ENCODE peak calls at places on chromosomes 6 and 20, in ten cellular contexts. W is right cardiac atrium, T is pancreas, K is endodermal cell, F is BJ, L is aorta, E is AG09309, B is epithelial cell of esophagus, M is heart right ventricle, S is Karpas-422. N is an unnamed sample.

GRCh38 chr20:61370841-61371303 is 118.8 kb downstream of the CDH4 start:
- DNase-seq in E (no peak), L (peak; percentile 69), W (no peak), B (no peak), F (no peak), K (no peak), T (no peak), M (no peak), S (no peak), N (no peak)

GRCh38 chr6:69907981-69908498 is 41.7 kb downstream of the COL19A1 start:
- DNase-seq in L (no peak), F (no peak), B (peak; percentile 36), W (no peak), S (no peak), E (no peak), K (no peak), T (no peak), M (no peak), N (no peak)

GRCh38 chr6:15800821-15801617 is 138.2 kb upstream of the DTNBP1 start:
- DNase-seq in W (no peak), S (no peak), L (no peak), K (no peak), E (no peak), F (no peak), B (peak; percentile 46), T (no peak), M (no peak), N (no peak)

GRCh38 chr6:111564482-111564945 is 41.2 kb downstream of the TRAF3IP2 start:
- DNase-seq in M (no peak), E (no peak), S (no peak), L (peak; percentile 85), W (peak; percentile 72), B (peak; percentile 64), K (peak; percentile 44), F (no peak), T (no peak), N (no peak)

GRCh38 chr6:96450082-96450759 is 71.4 kb upstream of the UFL1 start:
- DNase-seq in S (no peak), M (no peak), W (peak; percentile 38), L (no peak), F (no peak), K (no peak), E (no peak), B (peak; percentile 47), T (no peak), N (no peak)

GRCh38 chr20:8131598-8132014 is 460 bp upstream of the PLCB1 start:
- DNase-seq in K (no peak), L (no peak), T (no peak), E (no peak), F (no peak), W (no peak), S (no peak), M (no peak), B (no peak), N (no peak)

GRCh38 chr6:38040254-38040653 is 220.7 kb downstream of the ZFAND3 start:
- DNase-seq in M (no peak), F (no peak), L (no peak), E (no peak), S (no peak), B (no peak), T (no peak), W (no peak), K (no peak), N (no peak)

GRCh38 chr6:104955927-104956662 is 812 bp upstream of the LIN28B start:
- DNase-seq in W (no peak), F (no peak), L (no peak), E (no peak), M (no peak), T (no peak), K (peak; percentile 92), S (peak; percentile 62), B (no peak), N (no peak)

GRCh38 chr20:37914672-37915433 is 11.9 kb downstream of the VSTM2L start:
- DNase-seq in S (no peak), L (no peak), M (no peak), B (no peak), T (no peak), F (no peak), E (no peak), W (no peak), K (peak; percentile 92), N (no peak)

GRCh38 chr6:79466222-79466834 is 70.9 kb downstream of the LCA5 start:
- DNase-seq in M (no peak), B (peak; percentile 41), T (no peak), S (peak; percentile 69), F (no peak), L (no peak), K (no peak), W (no peak), E (no peak), N (no peak)

GRCh38 chr20:24675651-24676352 is 206.4 kb downstream of the SYNDIG1 start:
- DNase-seq in M (no peak), K (no peak), T (peak; percentile 29), F (no peak), B (no peak), L (peak; percentile 54), E (no peak), W (no peak), S (no peak), N (no peak)

GRCh38 chr6:122580731-122581130 is 29.5 kb upstream of the PKIB start:
- DNase-seq in L (no peak), B (peak; percentile 74), T (no peak), W (no peak), F (no peak), S (no peak), E (no peak), K (no peak), M (no peak), N (no peak)

GRCh38 chr6:166618866-166619761 is 7.9 kb downstream of the RPS6KA2 start:
- DNase-seq in T (no peak), W (no peak), E (peak; percentile 53), S (no peak), B (no peak), M (peak; percentile 2), K (peak; percentile 52), F (no peak), L (no peak), N (no peak)

GRCh38 chr6:78831492-78831891 is 35.9 kb upstream of the IRAK1BP1 start:
- DNase-seq in T (no peak), L (no peak), B (no peak), F (no peak), K (no peak), M (peak; percentile 7), W (no peak), E (no peak), S (no peak), N (no peak)

GRCh38 chr20:8144282-8145245 is 12.5 kb downstream of the PLCB1 start:
- DNase-seq in B (peak; percentile 8), K (peak; percentile 54), S (no peak), M (no peak), T (no peak), F (peak; percentile 53), W (peak; percentile 19), E (peak; percentile 57), L (no peak), N (no peak)

GRCh38 chr6:1313364-1313754 is 1.5 kb downstream of the FOXQ1 start:
- DNase-seq in F (no peak), M (no peak), K (no peak), B (peak; percentile 24), S (no peak), T (peak; percentile 67), L (no peak), W (no peak), E (no peak), N (no peak)
- H3K4me3 ChIP-seq in F (peak overlapping the region; percentile 53), M (no peak overlapping the region), K (no peak overlapping the region), B (peak overlapping the region; percentile 90), S (no peak overlapping the region), T (peak overlapping the region; percentile 48), L (no peak overlapping the region), W (no peak overlapping the region), E (peak overlapping the region; percentile 45), N (peak overlapping the region; percentile 75)

DNA sequence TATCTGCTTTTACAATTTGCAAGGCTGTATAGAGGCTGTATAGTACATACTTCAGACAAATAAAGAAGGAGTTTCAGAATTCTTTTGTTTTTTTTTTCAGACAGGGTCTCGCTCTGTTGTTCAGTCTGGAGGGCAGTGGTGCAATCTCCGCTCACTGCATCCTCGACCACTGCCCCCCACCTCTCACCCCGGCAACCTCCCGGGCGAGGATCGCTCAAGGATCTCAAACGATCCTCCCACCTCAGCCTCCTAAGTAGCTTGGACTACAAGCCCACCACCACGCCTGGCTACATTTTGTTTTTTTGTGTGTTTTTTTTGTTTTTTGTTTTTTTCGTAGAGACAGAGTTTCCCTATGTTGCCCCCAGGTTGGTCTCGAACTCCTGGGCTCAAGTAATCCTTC is 1.8 kb downstream of the FASTKD5 start:
- DNase-seq in L (peak; percentile 48), T (no peak), S (no peak), B (no peak), K (no peak), E (no peak), W (no peak), M (no peak), F (no peak), N (no peak)
- H3K4me3 ChIP-seq in L (no peak overlapping the region), T (no peak overlapping the region), S (peak overlapping the region; percentile 89), B (peak overlapping the region; percentile 90), K (peak overlapping the region; percentile 39), E (no peak overlapping the region), W (no peak overlapping the region), M (peak overlapping the region; percentile 90), F (no peak overlapping the region), N (peak overlapping the region; percentile 100)

DNA sequence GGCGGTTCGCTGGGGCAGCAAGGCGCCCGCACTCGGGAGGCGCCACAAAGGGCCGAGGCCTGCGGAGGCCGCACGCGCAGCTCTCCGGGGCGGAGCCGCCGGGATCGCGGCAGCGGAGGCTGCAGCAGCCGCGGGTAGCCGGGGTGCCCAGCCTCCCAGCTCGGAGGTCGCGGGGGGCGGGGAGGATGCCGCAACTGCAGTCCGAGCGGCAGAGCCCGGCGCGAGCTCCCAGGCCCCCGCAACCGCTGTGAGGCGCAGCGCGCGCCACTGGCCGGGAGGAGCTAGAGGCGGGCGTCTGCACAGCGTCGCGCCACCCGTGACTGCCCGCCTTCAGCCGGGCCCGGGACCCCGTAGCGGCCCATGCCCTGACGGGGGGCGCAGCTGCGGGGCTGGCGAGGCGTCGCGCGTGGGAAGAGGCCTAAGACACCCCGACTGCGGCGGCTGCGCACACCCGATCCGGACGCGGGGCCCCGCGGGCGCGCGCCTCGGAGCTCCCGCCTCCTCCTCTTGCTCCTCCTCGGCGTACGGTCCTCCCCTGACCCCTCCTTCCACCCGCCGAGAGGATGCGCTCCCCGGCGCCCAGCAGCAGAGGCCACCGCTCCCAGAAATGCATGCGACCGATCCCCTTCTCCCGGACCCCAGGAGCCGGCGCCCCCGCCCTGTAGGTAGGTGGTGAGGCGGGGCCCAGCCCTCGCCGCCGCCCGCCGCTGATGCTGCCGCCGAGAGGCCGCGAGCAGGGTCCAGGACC is at the start of gene NCOA7:
- DNase-seq in M (peak; percentile 86), S (peak; percentile 90), W (peak; percentile 85), B (peak; percentile 75), F (no peak), E (no peak), T (peak; percentile 87), K (peak; percentile 90), L (peak; percentile 92), N (peak; percentile 38)
- H3K4me3 ChIP-seq in M (peak within 1 kb of the TSS; percentile 84), S (peak within 1 kb of the TSS; percentile 91), W (peak within 1 kb of the TSS; percentile 89), B (peak within 1 kb of the TSS; percentile 79), F (peak within 1 kb of the TSS; percentile 79), E (peak within 1 kb of the TSS; percentile 88), T (peak within 1 kb of the TSS; percentile 88), K (peak within 1 kb of the TSS; percentile 90), L (peak within 1 kb of the TSS; percentile 97), N (peak within 1 kb of the TSS; percentile 78)

DNA sequence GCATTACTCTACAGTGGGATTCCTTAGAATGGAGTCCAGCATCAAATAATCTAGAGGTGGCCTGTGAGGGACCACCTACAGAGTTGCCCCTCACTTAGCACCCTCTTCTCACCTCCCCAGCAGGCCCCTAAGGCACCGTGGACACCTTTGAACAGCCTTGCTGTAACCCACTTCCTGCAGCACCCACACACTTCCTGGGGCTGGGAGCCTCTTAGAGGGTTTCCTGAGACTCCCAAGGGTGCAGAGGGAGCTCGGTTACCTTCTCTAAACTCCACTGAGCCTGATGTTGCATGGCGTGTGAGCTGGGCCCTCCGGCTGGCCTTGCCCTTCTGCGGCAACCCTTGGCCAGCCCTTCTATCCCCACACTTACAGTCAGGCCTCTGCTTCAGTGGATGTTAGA is 7.3 kb upstream of the SIRPG start:
- DNase-seq in W (no peak), F (no peak), B (no peak), E (no peak), L (no peak), T (no peak), M (no peak), K (no peak), S (no peak), N (no peak)
- H3K4me3 ChIP-seq in W (no peak overlapping the region), F (no peak overlapping the region), B (no peak overlapping the region), E (no peak overlapping the region), L (no peak overlapping the region), T (no peak overlapping the region), M (no peak overlapping the region), K (no peak overlapping the region), S (no peak overlapping the region), N (no peak overlapping the region)

N was measured in esophagus squamous epithelium.